ENCODE peak calls at places on chromosomes 7 and 10, in seven cellular contexts. V, Z, K, H, W, R and Y are unnamed samples.

GRCh38 chr7:83347836-83348482 is 185.3 kb upstream of the PCLO start:
- ATAC-seq in V (no peak), Z (no peak), K (no peak), H (no peak), W (no peak), R (no peak), Y (no peak)

GRCh38 chr10:110794808-110795207 is 76.9 kb upstream of the PDCD4 start:
- ATAC-seq in V (no peak), Z (peak; percentile 94), K (no peak), H (peak; percentile 24), W (no peak), R (no peak), Y (no peak)

GRCh38 chr7:158885624-158886023 is 29.3 kb downstream of the DYNC2I1 start:
- ATAC-seq in V (no peak), Z (no peak), K (no peak), H (no peak), W (no peak), R (no peak), Y (no peak)

GRCh38 chr10:29378106-29378505 is 89.2 kb downstream of the LYZL1 start:
- ATAC-seq in V (no peak), Z (no peak), K (no peak), H (peak; percentile 27), W (no peak), R (peak; percentile 42), Y (no peak)

GRCh38 chr10:113038985-113039384 is 88.9 kb downstream of the TCF7L2 start:
- ATAC-seq in V (no peak), Z (no peak), K (no peak), H (no peak), W (no peak), R (no peak), Y (no peak)

GRCh38 chr7:148914208-148914777 is 30.2 kb upstream of the EZH2 start:
- ATAC-seq in V (peak; percentile 27), Z (no peak), K (peak; percentile 87), H (peak; percentile 46), W (no peak), R (peak; percentile 41), Y (no peak)

GRCh38 chr7:155965010-155965409 is 152.7 kb upstream of the SHH start:
- ATAC-seq in V (peak; percentile 19), Z (no peak), K (no peak), H (no peak), W (no peak), R (no peak), Y (no peak)

GRCh38 chr7:51236470-51237127 is 80.0 kb downstream of the COBL start:
- ATAC-seq in V (no peak), Z (no peak), K (no peak), H (peak; percentile 51), W (no peak), R (no peak), Y (no peak)

GRCh38 chr7:778271-778967 is 51.3 kb upstream of the PRKAR1B start:
- ATAC-seq in V (peak; percentile 27), Z (no peak), K (no peak), H (no peak), W (no peak), R (no peak), Y (no peak)

GRCh38 chr7:778968-779451 is 51.9 kb upstream of the PRKAR1B start:
- ATAC-seq in V (no peak), Z (no peak), K (no peak), H (no peak), W (no peak), R (no peak), Y (no peak)

GRCh38 chr7:776381-776780 is 49.3 kb upstream of the PRKAR1B start:
- ATAC-seq in V (no peak), Z (no peak), K (no peak), H (no peak), W (no peak), R (no peak), Y (no peak)

GRCh38 chr7:777679-778078 is 50.6 kb upstream of the PRKAR1B start:
- ATAC-seq in V (no peak), Z (no peak), K (no peak), H (no peak), W (no peak), R (no peak), Y (no peak)

DNA sequence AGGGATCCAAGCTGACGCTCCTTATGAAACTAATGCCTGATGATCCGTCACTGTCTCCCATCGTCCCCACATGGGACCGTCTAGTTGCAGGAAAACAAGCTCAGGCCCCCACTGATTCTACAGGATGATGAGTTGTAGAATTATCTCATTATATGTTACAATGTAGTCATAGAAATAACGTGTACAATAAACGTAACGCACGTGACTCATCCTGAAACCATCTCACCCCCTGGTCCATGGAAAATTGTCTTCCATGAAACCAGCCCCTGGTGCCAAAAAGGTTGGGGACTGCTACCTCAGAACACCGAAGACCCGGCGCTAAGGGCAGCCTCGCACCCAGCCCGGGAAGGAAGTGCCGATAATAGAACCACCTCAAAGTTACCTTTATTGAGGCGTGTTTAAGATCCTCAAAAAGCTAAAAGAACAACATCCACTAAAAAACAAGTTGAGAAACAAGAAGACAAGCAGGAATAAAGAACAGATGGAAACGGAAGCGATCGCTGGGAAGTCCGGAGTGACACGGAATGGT is 50.0 kb upstream of the PRKAR1B start:
- ATAC-seq in V (no peak), Z (no peak), K (no peak), H (no peak), W (no peak), R (no peak), Y (no peak)
- H3K27ac ChIP-seq in V (no peak overlapping the region), Z (no peak overlapping the region), K (no peak overlapping the region), H (no peak overlapping the region), W (no peak overlapping the region), R (no peak overlapping the region), Y (no peak overlapping the region)

DNA sequence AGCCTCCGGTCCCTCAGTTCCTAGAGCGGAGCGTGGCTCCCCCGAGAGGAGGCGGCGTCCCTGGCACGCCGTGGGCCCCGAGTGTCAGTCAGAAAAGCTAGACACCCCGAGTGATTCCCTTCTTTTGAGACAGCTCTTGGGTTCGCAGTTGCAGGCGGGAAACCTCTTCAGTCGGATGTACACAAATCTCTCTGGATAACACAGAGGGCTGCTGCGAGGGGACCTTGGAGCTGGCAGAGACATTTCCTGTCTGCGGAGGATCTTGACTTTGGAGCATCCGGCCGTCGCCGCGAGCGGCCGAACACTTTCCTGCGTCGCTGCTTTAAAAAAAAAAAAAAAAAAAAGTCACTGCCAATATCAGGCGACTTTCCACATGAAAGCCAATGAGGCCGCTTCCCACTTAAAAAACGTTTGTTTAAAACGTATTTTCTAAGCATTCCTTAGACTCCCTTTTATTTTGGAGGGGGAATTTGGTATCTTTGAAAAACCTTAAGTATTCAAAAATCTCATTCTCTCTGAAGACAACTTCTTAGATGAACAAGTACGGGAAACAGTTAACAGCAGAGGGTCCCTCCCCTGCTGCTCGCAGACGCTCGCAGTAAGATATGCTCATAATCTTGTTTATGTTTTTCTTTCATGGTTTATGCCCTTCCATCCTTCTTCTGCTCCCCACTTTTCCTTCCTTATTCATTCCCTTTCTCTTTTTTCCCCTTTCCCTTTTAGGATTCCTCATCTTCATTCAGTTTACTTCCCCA is 9.9 kb downstream of the HHEX start:
- ATAC-seq in V (no peak), Z (peak; percentile 76), K (peak; percentile 75), H (peak; percentile 64), W (peak; percentile 64), R (peak; percentile 56), Y (peak; percentile 26)
- H3K27ac ChIP-seq in V (peak overlapping the region; percentile 16), Z (peak overlapping the region; percentile 40), K (peak overlapping the region; percentile 63), H (no peak overlapping the region), W (no peak overlapping the region), R (peak overlapping the region; percentile 43), Y (peak overlapping the region; percentile 81)

GRCh38 chr10:79318369-79318768 is 28.9 kb upstream of the PPIF start:
- ATAC-seq in V (no peak), Z (no peak), K (no peak), H (no peak), W (no peak), R (no peak), Y (no peak)
- H3K27ac ChIP-seq in V (no peak overlapping the region), Z (no peak overlapping the region), K (no peak overlapping the region), H (no peak overlapping the region), W (no peak overlapping the region), R (no peak overlapping the region), Y (no peak overlapping the region)

DNA sequence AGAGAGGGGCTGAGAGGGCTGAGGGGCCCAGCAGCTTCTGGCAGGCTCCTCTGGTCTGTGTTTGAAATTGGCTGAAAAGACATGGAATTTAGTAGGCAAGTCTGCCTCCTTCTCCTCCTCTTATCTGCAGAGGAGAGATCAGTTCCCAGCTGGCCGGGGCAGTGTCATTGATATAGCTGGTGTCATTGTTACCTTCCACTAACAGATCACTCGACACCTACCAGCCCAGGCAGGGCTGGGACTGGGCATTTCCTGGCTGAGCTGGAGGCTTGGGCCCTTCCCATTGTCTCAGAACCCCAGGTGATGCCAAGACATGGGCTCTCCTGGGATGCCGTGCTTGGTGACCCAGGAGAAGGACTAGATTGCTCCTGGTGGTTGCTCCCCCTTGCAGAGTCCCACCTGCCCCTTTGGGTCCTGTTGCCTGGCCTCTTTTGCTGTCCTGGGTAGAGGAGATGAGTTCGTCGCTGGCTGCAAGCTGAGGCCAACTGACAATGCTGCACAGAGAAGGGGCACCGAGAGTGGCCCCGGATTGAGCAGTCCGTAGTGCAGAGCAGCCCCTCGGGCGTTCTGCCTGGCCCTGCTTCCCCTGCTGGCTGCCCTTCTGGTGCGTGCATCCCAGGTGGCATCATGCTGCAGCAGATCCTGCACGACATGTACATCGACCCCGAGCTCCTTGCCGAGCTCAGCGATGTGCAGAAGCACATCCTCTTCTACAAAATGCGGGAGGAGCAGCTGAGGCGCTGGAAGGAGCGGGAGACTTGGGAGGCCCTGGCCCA is at the start of gene SH2D4B:
- ATAC-seq in V (no peak), Z (no peak), K (no peak), H (no peak), W (no peak), R (no peak), Y (no peak)
- H3K27ac ChIP-seq in V (no peak within 1 kb of the TSS), Z (no peak within 1 kb of the TSS), K (no peak within 1 kb of the TSS), H (no peak within 1 kb of the TSS), W (no peak within 1 kb of the TSS), R (peak within 1 kb of the TSS; percentile 85), Y (no peak within 1 kb of the TSS)

DNA sequence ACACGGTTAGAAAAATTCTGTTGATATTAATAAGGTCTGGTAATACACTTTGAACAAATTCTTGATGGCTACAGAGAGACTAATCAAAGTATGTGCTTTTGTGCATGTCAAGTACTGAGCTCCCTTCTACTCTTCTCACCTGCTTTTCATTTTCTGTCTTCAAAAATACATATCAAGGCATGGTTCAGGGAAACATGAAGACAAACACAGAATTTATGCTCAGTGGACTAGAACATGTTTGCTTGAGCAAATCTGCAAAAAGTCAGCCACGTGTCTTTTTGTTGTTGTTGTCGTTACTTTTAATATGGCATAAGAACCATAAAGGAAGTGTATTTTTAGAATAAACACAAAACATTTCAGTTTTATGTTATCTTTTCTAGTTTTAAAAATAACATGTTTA is 21.9 kb downstream of the CDK13 start:
- ATAC-seq in V (no peak), Z (no peak), K (no peak), H (no peak), W (no peak), R (no peak), Y (no peak)
- H3K27ac ChIP-seq in V (no peak overlapping the region), Z (no peak overlapping the region), K (no peak overlapping the region), H (no peak overlapping the region), W (no peak overlapping the region), R (no peak overlapping the region), Y (no peak overlapping the region)

DNA sequence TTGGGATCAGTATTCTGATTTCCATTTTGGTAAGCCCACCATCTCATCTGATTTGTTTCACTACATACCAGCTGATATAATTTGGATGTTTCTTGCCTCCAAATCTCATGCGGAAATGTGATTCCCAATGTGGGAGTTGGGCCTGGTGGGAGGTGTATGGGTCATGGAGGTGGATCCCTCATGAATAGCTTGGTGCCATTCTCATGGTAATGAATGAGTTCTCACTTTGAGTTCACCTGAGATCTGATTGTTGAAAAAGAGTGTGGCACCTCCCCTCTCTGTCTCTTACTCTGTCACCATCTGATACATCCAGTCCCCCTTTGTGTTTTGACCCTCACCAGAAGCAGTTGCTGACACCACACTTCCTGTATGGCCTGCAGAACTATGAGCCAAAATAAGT is 347.3 kb downstream of the ARL4A start:
- ATAC-seq in V (no peak), Z (no peak), K (no peak), H (no peak), W (no peak), R (no peak), Y (no peak)
- H3K27ac ChIP-seq in V (no peak overlapping the region), Z (no peak overlapping the region), K (no peak overlapping the region), H (no peak overlapping the region), W (no peak overlapping the region), R (no peak overlapping the region), Y (no peak overlapping the region)